ENCODE peak calls at places on chromosomes 6 and 20, in ten cellular contexts. One of them, this sample, is unnamed.

GRCh38 chr6:166750125-166750793 is 123.2 kb upstream of the RPS6KA2 start:
- DNase-seq in right cardiac atrium: no peak
- DNase-seq in fibroblast of lung: no peak
- DNase-seq in ovary: no peak
- DNase-seq in CD4-positive, alpha-beta memory T cell: no peak
- DNase-seq in upper lobe of right lung: no peak
- DNase-seq in hepatocyte: no peak
- DNase-seq in mucosa of descending colon: no peak
- DNase-seq in CD8-positive, alpha-beta memory T cell: no peak
- DNase-seq in CD8-positive, alpha-beta T cell: no peak
- DNase-seq in this sample: no peak

GRCh38 chr20:47464380-47465101 is 37.1 kb upstream of the NCOA3 start:
- DNase-seq in CD4-positive, alpha-beta memory T cell: no peak
- DNase-seq in hepatocyte: peak; percentile 93
- DNase-seq in CD8-positive, alpha-beta T cell: no peak
- DNase-seq in CD8-positive, alpha-beta memory T cell: no peak
- DNase-seq in mucosa of descending colon: no peak
- DNase-seq in upper lobe of right lung: no peak
- DNase-seq in ovary: no peak
- DNase-seq in right cardiac atrium: peak; percentile 78
- DNase-seq in fibroblast of lung: peak; percentile 99
- DNase-seq in this sample: no peak

GRCh38 chr6:145632971-145633370 is 102.3 kb downstream of the EPM2A start:
- DNase-seq in ovary: no peak
- DNase-seq in CD8-positive, alpha-beta T cell: no peak
- DNase-seq in mucosa of descending colon: no peak
- DNase-seq in right cardiac atrium: no peak
- DNase-seq in CD8-positive, alpha-beta memory T cell: no peak
- DNase-seq in CD4-positive, alpha-beta memory T cell: no peak
- DNase-seq in upper lobe of right lung: no peak
- DNase-seq in fibroblast of lung: no peak
- DNase-seq in hepatocyte: no peak
- DNase-seq in this sample: no peak

GRCh38 chr6:157989541-157990289 is 8.1 kb downstream of the SYNJ2 start:
- DNase-seq in ovary: peak; percentile 82
- DNase-seq in right cardiac atrium: peak; percentile 64
- DNase-seq in CD4-positive, alpha-beta memory T cell: no peak
- DNase-seq in CD8-positive, alpha-beta T cell: no peak
- DNase-seq in fibroblast of lung: peak; percentile 69
- DNase-seq in CD8-positive, alpha-beta memory T cell: no peak
- DNase-seq in hepatocyte: peak; percentile 53
- DNase-seq in upper lobe of right lung: peak; percentile 68
- DNase-seq in mucosa of descending colon: peak; percentile 88
- DNase-seq in this sample: no peak

GRCh38 chr6:16276991-16277981 is 38.9 kb downstream of the GMPR start:
- DNase-seq in fibroblast of lung: peak; percentile 84
- DNase-seq in ovary: peak; percentile 79
- DNase-seq in CD8-positive, alpha-beta T cell: no peak
- DNase-seq in right cardiac atrium: peak; percentile 71
- DNase-seq in mucosa of descending colon: peak; percentile 64
- DNase-seq in upper lobe of right lung: peak; percentile 75
- DNase-seq in hepatocyte: peak; percentile 94
- DNase-seq in CD4-positive, alpha-beta memory T cell: no peak
- DNase-seq in CD8-positive, alpha-beta memory T cell: no peak
- DNase-seq in this sample: no peak

GRCh38 chr6:107202876-107203468 is 87.7 kb upstream of the BEND3 start:
- DNase-seq in upper lobe of right lung: no peak
- DNase-seq in CD8-positive, alpha-beta memory T cell: no peak
- DNase-seq in CD8-positive, alpha-beta T cell: no peak
- DNase-seq in right cardiac atrium: no peak
- DNase-seq in ovary: no peak
- DNase-seq in fibroblast of lung: no peak
- DNase-seq in mucosa of descending colon: no peak
- DNase-seq in CD4-positive, alpha-beta memory T cell: no peak
- DNase-seq in hepatocyte: peak; percentile 4
- DNase-seq in this sample: no peak

GRCh38 chr6:118869350-118869749 is 24.6 kb upstream of the ASF1A start:
- DNase-seq in hepatocyte: no peak
- DNase-seq in CD8-positive, alpha-beta memory T cell: no peak
- DNase-seq in right cardiac atrium: no peak
- DNase-seq in mucosa of descending colon: no peak
- DNase-seq in upper lobe of right lung: no peak
- DNase-seq in CD4-positive, alpha-beta memory T cell: no peak
- DNase-seq in fibroblast of lung: peak; percentile 12
- DNase-seq in ovary: no peak
- DNase-seq in CD8-positive, alpha-beta T cell: no peak
- DNase-seq in this sample: no peak

GRCh38 chr20:47440857-47441773 is 60.6 kb upstream of the NCOA3 start:
- DNase-seq in upper lobe of right lung: no peak
- DNase-seq in right cardiac atrium: no peak
- DNase-seq in mucosa of descending colon: no peak
- DNase-seq in hepatocyte: no peak
- DNase-seq in CD8-positive, alpha-beta memory T cell: no peak
- DNase-seq in ovary: no peak
- DNase-seq in fibroblast of lung: no peak
- DNase-seq in CD4-positive, alpha-beta memory T cell: no peak
- DNase-seq in CD8-positive, alpha-beta T cell: no peak
- DNase-seq in this sample: no peak

GRCh38 chr6:145798530-145798929 is 16.1 kb downstream of the FBXO30 start:
- DNase-seq in CD8-positive, alpha-beta memory T cell: no peak
- DNase-seq in fibroblast of lung: peak; percentile 72
- DNase-seq in right cardiac atrium: no peak
- DNase-seq in hepatocyte: no peak
- DNase-seq in CD4-positive, alpha-beta memory T cell: no peak
- DNase-seq in ovary: no peak
- DNase-seq in CD8-positive, alpha-beta T cell: no peak
- DNase-seq in mucosa of descending colon: no peak
- DNase-seq in upper lobe of right lung: no peak
- DNase-seq in this sample: no peak

GRCh38 chr6:87881342-87881895 is 166.2 kb upstream of the SPACA1 start:
- DNase-seq in hepatocyte: no peak
- DNase-seq in right cardiac atrium: no peak
- DNase-seq in CD8-positive, alpha-beta memory T cell: no peak
- DNase-seq in mucosa of descending colon: no peak
- DNase-seq in CD4-positive, alpha-beta memory T cell: no peak
- DNase-seq in fibroblast of lung: no peak
- DNase-seq in ovary: no peak
- DNase-seq in CD8-positive, alpha-beta T cell: no peak
- DNase-seq in upper lobe of right lung: no peak
- DNase-seq in this sample: no peak

GRCh38 chr6:159760602-159761057 is 1.2 kb upstream of the ACAT2 start:
- DNase-seq in CD8-positive, alpha-beta T cell: no peak
- DNase-seq in CD8-positive, alpha-beta memory T cell: no peak
- DNase-seq in hepatocyte: peak; percentile 16
- DNase-seq in upper lobe of right lung: no peak
- DNase-seq in CD4-positive, alpha-beta memory T cell: no peak
- DNase-seq in mucosa of descending colon: no peak
- DNase-seq in fibroblast of lung: peak; percentile 31
- DNase-seq in ovary: no peak
- DNase-seq in right cardiac atrium: no peak
- DNase-seq in this sample: no peak

GRCh38 chr6:148240866-148241477 is 101.7 kb upstream of the SASH1 start:
- DNase-seq in mucosa of descending colon: no peak
- DNase-seq in CD4-positive, alpha-beta memory T cell: no peak
- DNase-seq in fibroblast of lung: no peak
- DNase-seq in CD8-positive, alpha-beta memory T cell: no peak
- DNase-seq in upper lobe of right lung: no peak
- DNase-seq in right cardiac atrium: no peak
- DNase-seq in CD8-positive, alpha-beta T cell: no peak
- DNase-seq in ovary: no peak
- DNase-seq in hepatocyte: no peak
- DNase-seq in this sample: no peak

GRCh38 chr6:148239215-148239614 is 103.4 kb upstream of the SASH1 start:
- DNase-seq in upper lobe of right lung: no peak
- DNase-seq in hepatocyte: no peak
- DNase-seq in CD8-positive, alpha-beta T cell: no peak
- DNase-seq in CD4-positive, alpha-beta memory T cell: no peak
- DNase-seq in right cardiac atrium: no peak
- DNase-seq in mucosa of descending colon: no peak
- DNase-seq in fibroblast of lung: no peak
- DNase-seq in CD8-positive, alpha-beta memory T cell: no peak
- DNase-seq in ovary: no peak
- DNase-seq in this sample: no peak

GRCh38 chr6:148240463-148240845 is 102.2 kb upstream of the SASH1 start:
- DNase-seq in CD8-positive, alpha-beta T cell: no peak
- DNase-seq in right cardiac atrium: peak; percentile 52
- DNase-seq in hepatocyte: no peak
- DNase-seq in CD8-positive, alpha-beta memory T cell: no peak
- DNase-seq in upper lobe of right lung: no peak
- DNase-seq in fibroblast of lung: peak; percentile 65
- DNase-seq in CD4-positive, alpha-beta memory T cell: no peak
- DNase-seq in ovary: no peak
- DNase-seq in mucosa of descending colon: no peak
- DNase-seq in this sample: no peak

GRCh38 chr6:148239777-148240462 is 102.7 kb upstream of the SASH1 start:
- DNase-seq in ovary: no peak
- DNase-seq in CD8-positive, alpha-beta memory T cell: no peak
- DNase-seq in hepatocyte: no peak
- DNase-seq in CD8-positive, alpha-beta T cell: no peak
- DNase-seq in upper lobe of right lung: no peak
- DNase-seq in right cardiac atrium: no peak
- DNase-seq in mucosa of descending colon: no peak
- DNase-seq in CD4-positive, alpha-beta memory T cell: no peak
- DNase-seq in fibroblast of lung: no peak
- DNase-seq in this sample: no peak

GRCh38 chr6:148238713-148239112 is 103.9 kb upstream of the SASH1 start:
- DNase-seq in fibroblast of lung: no peak
- DNase-seq in right cardiac atrium: no peak
- DNase-seq in ovary: no peak
- DNase-seq in mucosa of descending colon: no peak
- DNase-seq in CD8-positive, alpha-beta memory T cell: no peak
- DNase-seq in upper lobe of right lung: no peak
- DNase-seq in CD8-positive, alpha-beta T cell: no peak
- DNase-seq in hepatocyte: no peak
- DNase-seq in CD4-positive, alpha-beta memory T cell: no peak
- DNase-seq in this sample: no peak
- H3K9me3 ChIP-seq in fibroblast of lung: no peaks in the 10 kb centered on the region
- H3K9me3 ChIP-seq in right cardiac atrium: no peaks in the 10 kb centered on the region
- H3K9me3 ChIP-seq in ovary: no peaks in the 10 kb centered on the region
- H3K9me3 ChIP-seq in mucosa of descending colon: no peaks in the 10 kb centered on the region
- H3K9me3 ChIP-seq in CD8-positive, alpha-beta memory T cell: no peaks in the 10 kb centered on the region
- H3K9me3 ChIP-seq in upper lobe of right lung: no peaks in the 10 kb centered on the region
- H3K9me3 ChIP-seq in CD8-positive, alpha-beta T cell: no peaks in the 10 kb centered on the region
- H3K9me3 ChIP-seq in hepatocyte: no peaks in the 10 kb centered on the region
- H3K9me3 ChIP-seq in CD4-positive, alpha-beta memory T cell: no peaks in the 10 kb centered on the region
- H3K9me3 ChIP-seq in this sample: no peaks in the 10 kb centered on the region

DNA sequence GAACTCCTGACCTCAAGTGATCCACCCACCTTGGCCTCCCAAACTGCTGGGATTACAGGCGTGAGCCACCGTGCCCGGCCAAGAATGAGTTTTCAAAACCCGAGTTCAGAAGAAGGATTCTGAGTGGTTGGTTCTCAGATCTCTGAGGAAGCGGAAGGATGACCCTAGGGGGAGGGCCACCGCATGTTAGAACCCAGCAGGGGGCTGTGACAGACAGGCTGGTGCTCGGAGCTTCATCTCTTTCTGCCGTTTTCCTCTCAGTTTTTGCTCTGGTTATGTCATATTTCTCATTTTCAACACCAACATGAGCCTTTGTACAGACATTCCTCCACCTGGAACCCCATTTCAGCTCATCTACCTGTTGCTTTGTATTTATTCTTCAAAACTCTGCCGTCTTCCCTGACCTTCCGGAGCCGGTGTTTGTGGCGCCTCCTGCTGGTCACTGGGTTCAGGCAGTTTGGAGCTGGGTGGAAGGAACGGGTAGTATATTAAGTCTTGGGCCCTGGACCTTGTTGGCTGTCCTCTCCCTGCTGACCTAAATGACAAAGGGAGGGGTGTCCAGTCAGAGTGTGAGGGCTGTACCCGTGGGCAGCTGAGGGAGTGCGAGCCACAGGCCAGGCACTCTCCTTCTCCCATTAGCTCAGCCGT is at the start of gene DEFB123:
- DNase-seq in CD8-positive, alpha-beta memory T cell: no peak
- DNase-seq in CD4-positive, alpha-beta memory T cell: no peak
- DNase-seq in upper lobe of right lung: no peak
- DNase-seq in ovary: no peak
- DNase-seq in right cardiac atrium: no peak
- DNase-seq in hepatocyte: no peak
- DNase-seq in fibroblast of lung: no peak
- DNase-seq in mucosa of descending colon: no peak
- DNase-seq in CD8-positive, alpha-beta T cell: no peak
- DNase-seq in this sample: no peak
- H3K9me3 ChIP-seq in CD8-positive, alpha-beta memory T cell: no peaks in the 10 kb centered on the region
- H3K9me3 ChIP-seq in CD4-positive, alpha-beta memory T cell: no peaks in the 10 kb centered on the region
- H3K9me3 ChIP-seq in upper lobe of right lung: no peaks in the 10 kb centered on the region
- H3K9me3 ChIP-seq in ovary: no peaks in the 10 kb centered on the region
- H3K9me3 ChIP-seq in right cardiac atrium: peaks cover 2% of the 10 kb centered on the region
- H3K9me3 ChIP-seq in hepatocyte: peaks cover 4% of the 10 kb centered on the region
- H3K9me3 ChIP-seq in fibroblast of lung: no peaks in the 10 kb centered on the region
- H3K9me3 ChIP-seq in mucosa of descending colon: no peaks in the 10 kb centered on the region
- H3K9me3 ChIP-seq in CD8-positive, alpha-beta T cell: no peaks in the 10 kb centered on the region
- H3K9me3 ChIP-seq in this sample: no peaks in the 10 kb centered on the region

DNA sequence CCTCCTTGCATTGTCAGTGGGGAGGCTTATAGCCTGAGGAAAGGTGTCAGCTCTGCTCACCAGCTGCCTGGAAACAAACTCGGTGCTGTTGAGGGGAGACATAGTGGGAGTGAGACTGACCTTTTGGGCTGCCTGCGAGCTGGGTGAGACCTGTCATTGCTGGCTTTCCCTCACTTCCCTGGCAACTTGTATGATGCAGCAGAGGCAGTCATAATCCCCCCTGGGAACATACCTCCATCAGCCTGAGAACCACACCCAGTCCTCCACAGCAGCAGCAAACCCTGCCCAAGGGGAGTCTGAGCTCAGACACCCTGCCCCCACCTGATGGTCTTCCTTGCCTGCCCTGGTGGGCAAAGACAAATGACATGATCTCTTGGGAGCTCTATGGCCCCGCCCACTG is 521.2 kb upstream of the IMPG1 start:
- DNase-seq in ovary: no peak
- DNase-seq in mucosa of descending colon: no peak
- DNase-seq in upper lobe of right lung: peak; percentile 37
- DNase-seq in right cardiac atrium: no peak
- DNase-seq in CD8-positive, alpha-beta T cell: no peak
- DNase-seq in CD8-positive, alpha-beta memory T cell: no peak
- DNase-seq in hepatocyte: no peak
- DNase-seq in CD4-positive, alpha-beta memory T cell: no peak
- DNase-seq in fibroblast of lung: no peak
- DNase-seq in this sample: no peak
- H3K9me3 ChIP-seq in ovary: no peaks in the 10 kb centered on the region
- H3K9me3 ChIP-seq in mucosa of descending colon: no peaks in the 10 kb centered on the region
- H3K9me3 ChIP-seq in upper lobe of right lung: no peaks in the 10 kb centered on the region
- H3K9me3 ChIP-seq in right cardiac atrium: no peaks in the 10 kb centered on the region
- H3K9me3 ChIP-seq in CD8-positive, alpha-beta T cell: no peaks in the 10 kb centered on the region
- H3K9me3 ChIP-seq in CD8-positive, alpha-beta memory T cell: no peaks in the 10 kb centered on the region
- H3K9me3 ChIP-seq in hepatocyte: no peaks in the 10 kb centered on the region
- H3K9me3 ChIP-seq in CD4-positive, alpha-beta memory T cell: no peaks in the 10 kb centered on the region
- H3K9me3 ChIP-seq in fibroblast of lung: no peaks in the 10 kb centered on the region
- H3K9me3 ChIP-seq in this sample: no peaks in the 10 kb centered on the region

GRCh38 chr6:140768133-140768532 is 1364.6 kb upstream of the GJE1 start:
- DNase-seq in mucosa of descending colon: no peak
- DNase-seq in ovary: no peak
- DNase-seq in upper lobe of right lung: no peak
- DNase-seq in CD8-positive, alpha-beta memory T cell: no peak
- DNase-seq in hepatocyte: no peak
- DNase-seq in fibroblast of lung: no peak
- DNase-seq in CD4-positive, alpha-beta memory T cell: no peak
- DNase-seq in right cardiac atrium: no peak
- DNase-seq in CD8-positive, alpha-beta T cell: no peak
- DNase-seq in this sample: no peak
- H3K9me3 ChIP-seq in mucosa of descending colon: peaks cover 16% of the 10 kb centered on the region
- H3K9me3 ChIP-seq in ovary: no peaks in the 10 kb centered on the region
- H3K9me3 ChIP-seq in upper lobe of right lung: no peaks in the 10 kb centered on the region
- H3K9me3 ChIP-seq in CD8-positive, alpha-beta memory T cell: no peaks in the 10 kb centered on the region
- H3K9me3 ChIP-seq in hepatocyte: peaks cover 4% of the 10 kb centered on the region
- H3K9me3 ChIP-seq in fibroblast of lung: no peaks in the 10 kb centered on the region
- H3K9me3 ChIP-seq in CD4-positive, alpha-beta memory T cell: no peaks in the 10 kb centered on the region
- H3K9me3 ChIP-seq in right cardiac atrium: no peaks in the 10 kb centered on the region
- H3K9me3 ChIP-seq in CD8-positive, alpha-beta T cell: no peaks in the 10 kb centered on the region
- H3K9me3 ChIP-seq in this sample: no peaks in the 10 kb centered on the region